ENCODE peak calls at places on chromosome 3, in six cellular contexts. One of them, this sample, is unnamed.

GRCh38 chr3:66037986-66038369 is 740 bp downstream of the MAGI1 start:
- DNase-seq in NCI-H2029: no peak
- DNase-seq in occipital lobe: no peak
- DNase-seq in NT2/D1: no peak
- DNase-seq in heart right ventricle: peak; percentile 17
- DNase-seq in K562: peak; percentile 7
- DNase-seq in this sample: no peak

GRCh38 chr3:177904661-177905060 is 631.6 kb upstream of the KCNMB2 start:
- DNase-seq in NCI-H2029: no peak
- DNase-seq in occipital lobe: no peak
- DNase-seq in NT2/D1: no peak
- DNase-seq in heart right ventricle: no peak
- DNase-seq in K562: no peak
- DNase-seq in this sample: no peak

GRCh38 chr3:14439501-14440167 is 37.2 kb downstream of the SLC6A6 start:
- DNase-seq in NCI-H2029: peak; percentile 91
- DNase-seq in occipital lobe: peak; percentile 35
- DNase-seq in NT2/D1: no peak
- DNase-seq in heart right ventricle: peak; percentile 86
- DNase-seq in K562: peak; percentile 78
- DNase-seq in this sample: peak; percentile 70

GRCh38 chr3:165195628-165196576 is at the start of gene SLITRK3:
- DNase-seq in NCI-H2029: peak; percentile 13
- DNase-seq in occipital lobe: peak; percentile 29
- DNase-seq in NT2/D1: no peak
- DNase-seq in heart right ventricle: no peak
- DNase-seq in K562: no peak
- DNase-seq in this sample: no peak

GRCh38 chr3:126422571-126423091 is 27.9 kb downstream of the CFAP100 start:
- DNase-seq in NCI-H2029: no peak
- DNase-seq in occipital lobe: no peak
- DNase-seq in NT2/D1: no peak
- DNase-seq in heart right ventricle: no peak
- DNase-seq in K562: no peak
- DNase-seq in this sample: no peak

GRCh38 chr3:173770796-173771573 is 373.4 kb downstream of the NLGN1 start:
- DNase-seq in NCI-H2029: no peak
- DNase-seq in occipital lobe: no peak
- DNase-seq in NT2/D1: no peak
- DNase-seq in heart right ventricle: no peak
- DNase-seq in K562: no peak
- DNase-seq in this sample: no peak

GRCh38 chr3:18556503-18556902 is 131.4 kb upstream of the SATB1 start:
- DNase-seq in NCI-H2029: no peak
- DNase-seq in occipital lobe: no peak
- DNase-seq in NT2/D1: no peak
- DNase-seq in heart right ventricle: no peak
- DNase-seq in K562: no peak
- DNase-seq in this sample: no peak

GRCh38 chr3:84959470-84960380 is 936 bp downstream of the CADM2 start:
- DNase-seq in NCI-H2029: no peak
- DNase-seq in occipital lobe: no peak
- DNase-seq in NT2/D1: peak; percentile 46
- DNase-seq in heart right ventricle: no peak
- DNase-seq in K562: no peak
- DNase-seq in this sample: no peak

GRCh38 chr3:72487078-72487765 is 361.0 kb downstream of the SHQ1 start:
- DNase-seq in NCI-H2029: no peak
- DNase-seq in occipital lobe: no peak
- DNase-seq in NT2/D1: no peak
- DNase-seq in heart right ventricle: peak; percentile 26
- DNase-seq in K562: peak; percentile 77
- DNase-seq in this sample: peak; percentile 8

GRCh38 chr3:133472242-133472641 is 72.4 kb downstream of the BFSP2 start:
- DNase-seq in NCI-H2029: peak; percentile 79
- DNase-seq in occipital lobe: no peak
- DNase-seq in NT2/D1: no peak
- DNase-seq in heart right ventricle: no peak
- DNase-seq in K562: no peak
- DNase-seq in this sample: no peak